ENCODE peak calls at places on chromosomes 11 and 22, in eight cellular contexts. One of them, this sample, is unnamed.
A peak's percentile ranks its signal among the peaks of the same experiment; 100 is the strongest.

GRCh38 chr22:39219071-39220050 is 25.4 kb downstream of the PDGFB start:
- DNase-seq in tibial nerve: no peak
- DNase-seq in stimulated activated CD4-positive, alpha-beta T cell treated with anti-CD3 and anti-CD28 coated beads, Interleukin-4, amount 100 ng/mL, for 48 hours: no peak
- DNase-seq in endothelial cell of umbilical vein: no peak
- DNase-seq in neural crest cell: no peak
- DNase-seq in BJ: no peak
- DNase-seq in activated T-helper 1 cell treated with Interleukin-2 at 50 U/mL for 16 hours: no peak
- DNase-seq in OCI-LY7: no peak
- DNase-seq in this sample: peak; percentile 5

GRCh38 chr11:115911656-115912055 is 407.4 kb upstream of the CADM1 start:
- DNase-seq in endothelial cell of umbilical vein: no peak
- DNase-seq in BJ: no peak
- DNase-seq in OCI-LY7: no peak
- DNase-seq in neural crest cell: no peak
- DNase-seq in activated T-helper 1 cell treated with Interleukin-2 at 50 U/mL for 16 hours: no peak
- DNase-seq in tibial nerve: no peak
- DNase-seq in stimulated activated CD4-positive, alpha-beta T cell treated with anti-CD3 and anti-CD28 coated beads, Interleukin-4, amount 100 ng/mL, for 48 hours: no peak
- DNase-seq in this sample: no peak

GRCh38 chr11:81895258-81895657 is 838.4 kb downstream of the FAM181B start:
- DNase-seq in neural crest cell: no peak
- DNase-seq in tibial nerve: no peak
- DNase-seq in BJ: no peak
- DNase-seq in OCI-LY7: no peak
- DNase-seq in stimulated activated CD4-positive, alpha-beta T cell treated with anti-CD3 and anti-CD28 coated beads, Interleukin-4, amount 100 ng/mL, for 48 hours: no peak
- DNase-seq in activated T-helper 1 cell treated with Interleukin-2 at 50 U/mL for 16 hours: no peak
- DNase-seq in endothelial cell of umbilical vein: no peak
- DNase-seq in this sample: no peak

GRCh38 chr11:128890543-128891409 is at the start of gene KCNJ5:
- DNase-seq in activated T-helper 1 cell treated with Interleukin-2 at 50 U/mL for 16 hours: no peak
- DNase-seq in BJ: no peak
- DNase-seq in stimulated activated CD4-positive, alpha-beta T cell treated with anti-CD3 and anti-CD28 coated beads, Interleukin-4, amount 100 ng/mL, for 48 hours: no peak
- DNase-seq in tibial nerve: no peak
- DNase-seq in OCI-LY7: no peak
- DNase-seq in endothelial cell of umbilical vein: no peak
- DNase-seq in neural crest cell: peak; percentile 43
- DNase-seq in this sample: no peak

GRCh38 chr11:67632982-67633755 is 3.4 kb upstream of the NUDT8 start:
- DNase-seq in activated T-helper 1 cell treated with Interleukin-2 at 50 U/mL for 16 hours: no peak
- DNase-seq in endothelial cell of umbilical vein: no peak
- DNase-seq in neural crest cell: no peak
- DNase-seq in BJ: no peak
- DNase-seq in tibial nerve: no peak
- DNase-seq in OCI-LY7: no peak
- DNase-seq in stimulated activated CD4-positive, alpha-beta T cell treated with anti-CD3 and anti-CD28 coated beads, Interleukin-4, amount 100 ng/mL, for 48 hours: no peak
- DNase-seq in this sample: no peak

GRCh38 chr22:44268431-44269116 is 44.2 kb downstream of the SHISAL1 start:
- DNase-seq in stimulated activated CD4-positive, alpha-beta T cell treated with anti-CD3 and anti-CD28 coated beads, Interleukin-4, amount 100 ng/mL, for 48 hours: no peak
- DNase-seq in OCI-LY7: no peak
- DNase-seq in endothelial cell of umbilical vein: no peak
- DNase-seq in tibial nerve: no peak
- DNase-seq in activated T-helper 1 cell treated with Interleukin-2 at 50 U/mL for 16 hours: no peak
- DNase-seq in neural crest cell: no peak
- DNase-seq in BJ: no peak
- DNase-seq in this sample: no peak

GRCh38 chr11:70443043-70444030 is 45.0 kb downstream of the CTTN start:
- DNase-seq in endothelial cell of umbilical vein: no peak
- DNase-seq in stimulated activated CD4-positive, alpha-beta T cell treated with anti-CD3 and anti-CD28 coated beads, Interleukin-4, amount 100 ng/mL, for 48 hours: no peak
- DNase-seq in activated T-helper 1 cell treated with Interleukin-2 at 50 U/mL for 16 hours: no peak
- DNase-seq in OCI-LY7: no peak
- DNase-seq in neural crest cell: no peak
- DNase-seq in tibial nerve: no peak
- DNase-seq in BJ: no peak
- DNase-seq in this sample: no peak

GRCh38 chr11:2516276-2517015 is 71.6 kb downstream of the KCNQ1 start:
- DNase-seq in neural crest cell: peak; percentile 0
- DNase-seq in OCI-LY7: no peak
- DNase-seq in tibial nerve: peak; percentile 1
- DNase-seq in BJ: no peak
- DNase-seq in activated T-helper 1 cell treated with Interleukin-2 at 50 U/mL for 16 hours: no peak
- DNase-seq in endothelial cell of umbilical vein: no peak
- DNase-seq in stimulated activated CD4-positive, alpha-beta T cell treated with anti-CD3 and anti-CD28 coated beads, Interleukin-4, amount 100 ng/mL, for 48 hours: no peak
- DNase-seq in this sample: no peak

GRCh38 chr11:2385156-2386151 is 8.3 kb downstream of the CD81 start:
- DNase-seq in BJ: no peak
- DNase-seq in neural crest cell: no peak
- DNase-seq in stimulated activated CD4-positive, alpha-beta T cell treated with anti-CD3 and anti-CD28 coated beads, Interleukin-4, amount 100 ng/mL, for 48 hours: no peak
- DNase-seq in endothelial cell of umbilical vein: no peak
- DNase-seq in tibial nerve: no peak
- DNase-seq in OCI-LY7: peak; percentile 91
- DNase-seq in activated T-helper 1 cell treated with Interleukin-2 at 50 U/mL for 16 hours: no peak
- DNase-seq in this sample: no peak